ENCODE peak calls at places on chromosomes 1 and 21, in seven cellular contexts. H is thyroid gland, K is GM23338, M is psoas muscle, R is natural killer cell, U is progenitor cell of endocrine pancreas, Y is adrenal gland. G is an unnamed sample.

GRCh38 chr1:162677607-162678371 is 45.5 kb downstream of the DDR2 start:
- DNase-seq in H (no peak), K (no peak), M (no peak), R (no peak), U (no peak), Y (no peak), G (no peak)

GRCh38 chr1:231126181-231126580 is 35.7 kb upstream of the TRIM67 start:
- DNase-seq in H (no peak), K (no peak), M (no peak), R (no peak), U (no peak), Y (no peak), G (no peak)

GRCh38 chr1:147417024-147417423 is 124.3 kb upstream of the BCL9 start:
- DNase-seq in H (no peak), K (no peak), M (no peak), R (no peak), U (no peak), Y (no peak), G (no peak)

GRCh38 chr1:46394108-46394871 is at the start of gene FAAH:
- DNase-seq in H (peak; percentile 83), K (peak; percentile 85), M (peak; percentile 74), R (peak; percentile 53), U (peak; percentile 58), Y (peak; percentile 77), G (peak; percentile 67)

GRCh38 chr1:60035925-60036324 is 37.6 kb downstream of the C1orf87 start:
- DNase-seq in H (no peak), K (no peak), M (no peak), R (no peak), U (no peak), Y (no peak), G (no peak)

GRCh38 chr21:41580758-41581554 is 73.0 kb upstream of the TMPRSS2 start:
- DNase-seq in H (no peak), K (no peak), M (no peak), R (no peak), U (no peak), Y (no peak), G (no peak)

GRCh38 chr1:154386643-154387352 is 18.3 kb upstream of the IL6R start:
- DNase-seq in H (no peak), K (no peak), M (no peak), R (no peak), U (no peak), Y (no peak), G (no peak)

GRCh38 chr1:186059311-186059710 is 315.7 kb downstream of the TPR start:
- DNase-seq in H (peak; percentile 7), K (no peak), M (no peak), R (no peak), U (no peak), Y (no peak), G (no peak)

GRCh38 chr1:226109829-226110248 is 47.3 kb downstream of the H3-3A start:
- DNase-seq in H (peak; percentile 87), K (peak; percentile 92), M (peak; percentile 90), R (peak; percentile 76), U (peak; percentile 75), Y (peak; percentile 81), G (peak; percentile 73)

GRCh38 chr1:150596976-150597375 is 17.6 kb upstream of the MCL1 start:
- DNase-seq in H (no peak), K (no peak), M (no peak), R (no peak), U (no peak), Y (no peak), G (no peak)

GRCh38 chr1:206466840-206467649 is 3.2 kb upstream of the IKBKE start:
- DNase-seq in H (no peak), K (no peak), M (no peak), R (no peak), U (no peak), Y (no peak), G (no peak)

GRCh38 chr1:65009724-65010420 is 43.5 kb upstream of the JAK1 start:
- DNase-seq in H (no peak), K (no peak), M (no peak), R (no peak), U (no peak), Y (no peak), G (no peak)

DNA sequence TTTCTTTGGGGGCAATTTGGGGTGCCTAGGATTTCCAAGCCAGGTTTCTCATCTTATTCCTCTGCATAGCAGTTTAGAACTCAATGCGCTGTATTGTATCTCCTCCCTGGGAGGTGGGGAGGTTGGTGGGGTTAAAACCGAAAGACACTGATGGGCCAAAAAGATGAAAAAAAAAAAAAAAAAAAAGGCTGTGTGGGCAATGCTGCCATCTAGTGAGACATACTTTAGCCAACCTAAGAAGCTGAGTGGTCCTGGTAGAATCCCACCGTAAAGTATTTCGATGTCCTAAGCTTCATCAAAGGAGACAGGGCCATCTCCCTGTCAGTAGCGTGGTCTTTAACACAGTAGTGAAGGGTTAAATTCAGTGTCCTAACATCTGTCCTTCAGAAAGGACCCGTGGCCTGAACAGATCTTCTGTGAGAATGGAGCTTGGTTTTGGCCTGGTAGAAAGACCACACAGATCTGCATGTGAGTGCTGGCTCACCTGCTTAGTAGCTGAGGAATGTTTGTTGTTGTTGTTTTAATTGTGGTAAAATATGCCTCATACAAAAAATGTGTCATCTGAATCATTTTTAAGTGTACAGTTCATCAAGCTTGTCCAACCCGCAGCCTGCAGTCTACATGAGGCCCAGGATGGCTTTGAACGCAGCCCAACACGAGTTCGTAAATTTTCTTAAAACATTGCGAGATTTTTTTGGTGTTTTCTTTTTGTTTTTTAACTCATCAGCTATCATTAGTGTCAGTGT is 226.2 kb downstream of the KIF26B start:
- DNase-seq in H (no peak), K (peak; percentile 63), M (no peak), R (no peak), U (no peak), Y (no peak), G (no peak)
- TF ChIP-seq CTCF in H (peak; percentile 52), K (peak; percentile 69), M (peak; percentile 18), R (no peak), U (peak; percentile 56), Y (peak; percentile 36), G (no peak)

DNA sequence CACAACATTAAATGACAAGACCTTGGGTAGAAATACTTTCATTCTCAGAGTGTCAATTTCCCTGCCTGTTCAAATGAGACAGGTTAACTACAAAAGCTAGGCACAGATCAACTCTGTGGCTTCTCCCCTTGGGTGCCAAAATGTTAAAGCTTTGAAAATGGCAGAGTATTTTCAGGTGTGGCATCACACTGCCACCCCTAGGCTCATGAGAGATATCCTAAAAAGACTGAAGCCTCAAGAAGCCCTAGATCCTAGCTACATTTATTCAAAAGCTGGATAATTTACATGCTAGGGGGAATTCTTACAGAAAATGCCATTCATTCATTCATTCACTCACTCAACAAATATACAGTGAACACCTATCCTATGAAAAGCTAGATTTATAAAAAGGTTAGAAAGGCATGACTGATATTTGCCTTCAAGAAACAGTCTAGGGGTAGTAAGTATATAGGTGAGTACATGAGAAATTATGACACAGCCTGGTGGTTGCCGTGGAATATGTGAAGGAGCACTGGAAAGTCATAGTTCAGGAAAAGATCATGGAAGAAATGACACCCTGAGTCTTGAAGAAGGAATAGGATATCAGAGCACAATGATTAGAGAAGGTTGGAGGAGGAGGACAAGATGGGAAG is 15.9 kb upstream of the RAB4A start:
- DNase-seq in H (peak; percentile 40), K (peak; percentile 65), M (no peak), R (no peak), U (no peak), Y (peak; percentile 33), G (no peak)
- TF ChIP-seq CTCF in H (peak; percentile 47), K (peak; percentile 75), M (peak; percentile 35), R (no peak), U (peak; percentile 34), Y (peak; percentile 47), G (no peak)

GRCh38 chr1:85243336-85243735 is 16.1 kb downstream of the C1orf52 start:
- DNase-seq in H (no peak), K (no peak), M (no peak), R (no peak), U (no peak), Y (no peak), G (no peak)

GRCh38 chr1:85244271-85245053 is 15.0 kb downstream of the C1orf52 start:
- DNase-seq in H (no peak), K (no peak), M (no peak), R (no peak), U (no peak), Y (no peak), G (no peak)

GRCh38 chr1:85240659-85241058 is 18.8 kb downstream of the C1orf52 start:
- DNase-seq in H (no peak), K (no peak), M (no peak), R (no peak), U (no peak), Y (no peak), G (no peak)

GRCh38 chr1:85237613-85238012 is 21.8 kb downstream of the C1orf52 start:
- DNase-seq in H (no peak), K (no peak), M (no peak), R (no peak), U (no peak), Y (no peak), G (no peak)

DNA sequence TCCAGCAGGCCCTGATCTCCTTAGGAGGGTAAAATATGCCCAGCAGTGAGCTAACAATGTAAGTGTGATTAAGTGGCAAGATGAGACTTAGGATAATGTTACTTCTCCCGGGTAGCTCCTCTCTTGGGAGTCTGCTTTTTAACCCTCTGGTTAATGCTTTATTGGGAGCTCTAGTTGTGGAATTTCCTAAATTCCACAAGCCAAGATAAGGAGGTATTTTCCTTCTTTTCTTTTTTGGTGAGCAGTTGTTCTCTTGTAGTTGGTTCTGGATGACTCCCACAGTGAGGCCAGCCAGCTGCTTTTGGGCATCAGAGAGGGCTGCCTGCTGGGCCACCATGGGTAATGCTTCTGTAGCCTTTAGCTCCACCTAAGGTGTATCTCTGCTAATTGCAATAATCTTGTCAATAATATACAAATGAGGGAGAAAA is 19.3 kb downstream of the C1orf52 start:
- DNase-seq in H (peak; percentile 22), K (peak; percentile 69), M (no peak), R (no peak), U (no peak), Y (no peak), G (no peak)
- TF ChIP-seq CTCF in H (peak; percentile 17), K (peak; percentile 71), M (no peak), R (no peak), U (no peak), Y (no peak), G (no peak)

GRCh38 chr21:29342394-29342957 is 43.8 kb downstream of the BACH1 start:
- DNase-seq in H (peak; percentile 5), K (no peak), M (peak; percentile 84), R (no peak), U (no peak), Y (no peak), G (peak; percentile 58)
- TF ChIP-seq CTCF in H (no peak), K (no peak), M (no peak), R (no peak), U (no peak), Y (no peak), G (no peak)

DNA sequence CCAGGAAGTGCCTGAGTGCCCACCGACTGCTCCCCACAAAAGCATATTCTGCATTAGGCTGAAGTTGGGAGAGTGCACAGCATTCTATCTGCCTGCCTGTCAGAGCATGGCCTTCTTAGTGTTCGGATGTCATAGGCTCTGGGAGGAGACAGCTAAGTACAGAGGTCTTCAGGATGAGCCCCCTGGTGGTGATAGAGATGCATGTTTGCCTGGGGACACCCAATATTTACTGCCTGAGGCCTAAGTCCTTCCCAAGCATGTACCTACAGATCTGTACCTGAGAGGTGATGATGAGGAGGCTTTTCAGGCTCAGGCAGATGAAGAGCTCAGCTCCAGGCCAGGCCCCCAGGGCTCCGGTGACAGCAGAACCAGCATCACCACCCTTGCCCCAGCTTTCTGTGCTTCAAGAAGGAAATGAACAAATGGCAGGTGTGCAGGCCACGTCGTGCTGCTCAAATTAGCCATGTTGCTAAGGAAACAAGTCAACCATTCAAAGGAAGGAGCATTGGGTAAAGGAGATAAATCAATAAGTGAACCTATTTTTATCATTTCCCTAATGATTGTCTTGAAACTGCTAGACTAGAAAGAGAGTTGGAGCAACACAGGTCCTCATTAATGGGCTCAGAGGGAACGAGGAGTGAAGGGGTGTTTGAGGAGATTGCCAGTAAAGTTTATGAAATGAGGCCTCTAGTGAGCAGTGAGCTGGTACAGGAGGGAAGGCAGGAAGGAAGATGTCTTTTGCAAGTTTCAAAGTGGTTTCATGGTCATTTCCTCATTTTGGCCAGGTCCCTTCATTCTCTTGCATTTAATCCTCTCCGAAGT is 21.2 kb downstream of the CACNA1E start:
- DNase-seq in H (no peak), K (peak; percentile 86), M (no peak), R (no peak), U (no peak), Y (peak; percentile 8), G (no peak)
- TF ChIP-seq CTCF in H (no peak), K (peak; percentile 81), M (no peak), R (no peak), U (peak; percentile 59), Y (no peak), G (peak; percentile 15)